ENCODE peak calls at places on chromosomes 13 and 19, in four cellular contexts. M is neuronal stem cell, U is NCI-H1092, X is left ventricle myocardium inferior. N is an unnamed sample.

GRCh38 chr13:52899206-52899605 is 50.8 kb upstream of the PCDH8 start:
- DNase-seq in M (no peak), U (no peak), X (no peak), N (no peak)

GRCh38 chr13:35157143-35157755 is 215.2 kb downstream of the NBEA start:
- DNase-seq in M (peak; percentile 50), U (no peak), X (no peak), N (peak; percentile 24)

GRCh38 chr13:113656015-113656588 is 1.9 kb downstream of the ATP4B start:
- DNase-seq in U (no peak), M (no peak), X (peak; percentile 9), N (no peak)

GRCh38 chr13:77868717-77869116 is 49.9 kb downstream of the EDNRB start:
- DNase-seq in U (no peak), M (no peak), X (no peak), N (no peak)

GRCh38 chr19:2224754-2225349 is 11.3 kb downstream of the PLEKHJ1 start:
- DNase-seq in U (no peak), M (no peak), X (no peak), N (no peak)

GRCh38 chr13:100542546-100543156 is 45.9 kb downstream of the GGACT start:
- DNase-seq in M (no peak), U (no peak), X (no peak), N (no peak)

GRCh38 chr19:913080-913748 is at the start of gene R3HDM4:
- DNase-seq in X (peak; percentile 87), M (no peak), U (peak; percentile 35), N (peak; percentile 17)

GRCh38 chr13:50012396-50013169 is 2.7 kb upstream of the KCNRG start:
- DNase-seq in M (no peak), U (no peak), X (no peak), N (no peak)

GRCh38 chr13:110893571-110893970 is 21.3 kb downstream of the ANKRD10 start:
- DNase-seq in M (no peak), U (no peak), X (no peak), N (no peak)

GRCh38 chr13:75421987-75422386 is 60.0 kb downstream of the TBC1D4 start:
- DNase-seq in U (no peak), M (no peak), X (no peak), N (no peak)

GRCh38 chr19:33040994-33041827 is 23.5 kb downstream of the RHPN2 start:
- DNase-seq in X (no peak), U (no peak), M (no peak), N (peak; percentile 88)

GRCh38 chr13:52849727-52850395 is 1.4 kb upstream of the PCDH8 start:
- DNase-seq in U (peak; percentile 10), M (no peak), X (no peak), N (peak; percentile 63)

GRCh38 chr13:78258304-78258703 is 339.7 kb upstream of the EDNRB start:
- DNase-seq in U (no peak), M (no peak), X (no peak), N (no peak)

GRCh38 chr13:37486171-37486661 is 112.4 kb downstream of the POSTN start:
- DNase-seq in M (no peak), X (no peak), U (no peak), N (no peak)

GRCh38 chr19:14553042-14553938 is 18.6 kb downstream of the NDUFB7 start:
- DNase-seq in M (no peak), X (no peak), U (no peak), N (no peak)

GRCh38 chr19:40960062-40960685 is 30.9 kb upstream of the CYP2B6 start:
- DNase-seq in X (no peak), M (no peak), U (no peak), N (no peak)

GRCh38 chr19:18995804-18996241 is 37.5 kb downstream of the SUGP2 start:
- DNase-seq in M (peak; percentile 38), U (no peak), X (peak; percentile 64), N (peak; percentile 42)

GRCh38 chr13:48567521-48568331 is 34.8 kb upstream of the RCBTB2 start:
- DNase-seq in U (no peak), X (no peak), M (no peak), N (no peak)

GRCh38 chr19:32168606-32169005 is 176.8 kb upstream of the ZNF507 start:
- DNase-seq in U (no peak), M (no peak), X (no peak), N (no peak)

GRCh38 chr19:5696196-5697021 is 6.3 kb downstream of the RPL36 start:
- DNase-seq in X (no peak), U (no peak), M (no peak), N (no peak)

GRCh38 chr19:8163781-8164180 is 14.4 kb upstream of the FBN3 start:
- DNase-seq in X (no peak), M (no peak), U (no peak), N (no peak)

GRCh38 chr19:38915329-38916321 is 3.6 kb upstream of the CCER2 start:
- DNase-seq in M (no peak), U (no peak), X (no peak), N (no peak)

GRCh38 chr13:106602178-106602577 is 34.2 kb upstream of the ARGLU1 start:
- DNase-seq in U (peak; percentile 35), M (no peak), X (no peak), N (no peak)